ENCODE peak calls at places on chromosomes 11 and 22, in four cellular contexts. N, M, Y and E are unnamed samples.

GRCh38 chr11:45568031-45568430 is 97.4 kb downstream of the CHST1 start:
- DNase-seq in N (no peak), Y (no peak), M (no peak), E (no peak)

GRCh38 chr11:44632466-44633123 is 67.1 kb downstream of the CD82 start:
- DNase-seq in M (peak), N (peak), Y (no peak), E (no peak)

GRCh38 chr11:126262216-126262615 is 6.5 kb downstream of the SRPRA start:
- DNase-seq in M (no peak), N (no peak), Y (no peak), E (no peak)

GRCh38 chr22:42947211-42947990 is 67.5 kb downstream of the PACSIN2 start:
- DNase-seq in Y (no peak), M (peak), N (peak), E (no peak)

GRCh38 chr11:76623171-76623883 is 47.2 kb downstream of the LRRC32 start:
- DNase-seq in Y (peak), M (no peak), N (no peak), E (peak)

GRCh38 chr11:2975594-2975993 is 16.5 kb downstream of the NAP1L4 start:
- DNase-seq in Y (peak), N (peak), M (peak), E (peak)

GRCh38 chr11:78564037-78564888 is 10.4 kb downstream of the NARS2 start:
- DNase-seq in N (no peak), Y (peak), M (peak), E (peak)

GRCh38 chr22:42813501-42813900 is 43.6 kb downstream of the ARFGAP3 start:
- DNase-seq in N (no peak), Y (no peak), M (no peak), E (no peak)

GRCh38 chr22:36606114-36606513 is 77.1 kb upstream of the EIF3D start:
- DNase-seq in M (no peak), N (no peak), Y (no peak), E (no peak)

GRCh38 chr11:8826901-8827560 is 84.0 kb upstream of the AKIP1 start:
- DNase-seq in M (no peak), N (no peak), Y (peak), E (no peak)

GRCh38 chr11:70778828-70779365 is 380.6 kb downstream of the CTTN start:
- DNase-seq in N (no peak), Y (no peak), M (no peak), E (no peak)

GRCh38 chr22:26958378-26958777 is 301.0 kb downstream of the MIAT start:
- DNase-seq in Y (no peak), M (no peak), N (no peak), E (no peak)

DNA sequence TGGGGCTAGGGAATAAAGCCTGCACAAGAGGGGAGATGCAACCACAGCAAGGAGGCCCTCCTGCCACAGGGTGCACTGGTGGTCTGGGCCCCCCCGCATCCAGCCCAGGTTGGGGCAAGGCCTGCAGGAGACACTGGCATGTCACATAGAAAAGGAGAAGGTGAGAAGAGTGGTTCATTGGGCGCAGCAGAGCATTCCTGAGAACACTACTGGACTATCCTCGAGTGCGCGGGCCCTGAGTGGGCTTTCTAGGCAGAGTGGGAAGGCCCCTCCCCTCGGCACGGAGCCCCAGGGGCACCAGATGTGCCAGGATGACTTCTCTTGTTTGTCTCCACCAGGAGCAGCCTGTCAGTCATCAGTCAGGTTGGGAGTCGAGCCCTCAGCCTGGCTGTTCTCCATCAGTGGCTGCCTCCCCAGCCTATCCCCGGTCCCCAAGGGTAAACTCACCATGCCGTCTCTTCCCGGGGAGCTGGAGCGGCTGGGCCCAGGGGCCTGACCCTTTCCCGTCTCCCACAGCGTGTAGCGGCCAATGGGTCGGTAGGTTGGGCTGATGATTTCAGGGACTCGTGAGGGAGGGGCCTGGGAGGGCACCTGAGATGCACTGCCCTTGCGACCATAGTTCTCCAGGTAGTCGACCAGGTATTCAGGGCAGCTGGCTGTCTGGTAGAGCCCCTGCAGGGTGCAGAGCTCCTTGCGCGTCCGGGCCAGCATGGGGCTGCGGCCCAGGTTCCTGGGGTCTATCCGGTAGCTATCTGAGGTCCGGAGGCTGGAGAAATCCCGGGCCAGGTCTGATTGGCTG is 9.0 kb downstream of the USP2 start:
- DNase-seq in Y (no peak), M (no peak), N (no peak), E (no peak)
- TF ChIP-seq CTCF in Y (no peak), M (no peak), N (no peak), E (no peak)

GRCh38 chr11:106133529-106133928 is 56.1 kb downstream of the AASDHPPT start:
- DNase-seq in Y (peak), N (no peak), M (no peak), E (no peak)
- TF ChIP-seq CTCF in Y (no peak), N (no peak), M (no peak), E (peak)

GRCh38 chr11:63829823-63830489 is 9.0 kb upstream of the MARK2 start:
- DNase-seq in M (peak), N (no peak), Y (peak), E (peak)
- TF ChIP-seq CTCF in M (peak), N (no peak), Y (peak), E (peak)

GRCh38 chr11:64846998-64847666 is 2.7 kb upstream of the CDC42BPG start:
- DNase-seq in M (peak), N (peak), Y (peak), E (peak)

GRCh38 chr11:64850979-64851567 is 6.6 kb upstream of the CDC42BPG start:
- DNase-seq in Y (peak), M (no peak), N (peak), E (no peak)

GRCh38 chr11:64849600-64850356 is 5.3 kb upstream of the CDC42BPG start:
- DNase-seq in Y (peak), M (no peak), N (no peak), E (no peak)

GRCh38 chr11:64848214-64848778 is 3.8 kb upstream of the CDC42BPG start:
- DNase-seq in Y (no peak), M (no peak), N (no peak), E (no peak)

DNA sequence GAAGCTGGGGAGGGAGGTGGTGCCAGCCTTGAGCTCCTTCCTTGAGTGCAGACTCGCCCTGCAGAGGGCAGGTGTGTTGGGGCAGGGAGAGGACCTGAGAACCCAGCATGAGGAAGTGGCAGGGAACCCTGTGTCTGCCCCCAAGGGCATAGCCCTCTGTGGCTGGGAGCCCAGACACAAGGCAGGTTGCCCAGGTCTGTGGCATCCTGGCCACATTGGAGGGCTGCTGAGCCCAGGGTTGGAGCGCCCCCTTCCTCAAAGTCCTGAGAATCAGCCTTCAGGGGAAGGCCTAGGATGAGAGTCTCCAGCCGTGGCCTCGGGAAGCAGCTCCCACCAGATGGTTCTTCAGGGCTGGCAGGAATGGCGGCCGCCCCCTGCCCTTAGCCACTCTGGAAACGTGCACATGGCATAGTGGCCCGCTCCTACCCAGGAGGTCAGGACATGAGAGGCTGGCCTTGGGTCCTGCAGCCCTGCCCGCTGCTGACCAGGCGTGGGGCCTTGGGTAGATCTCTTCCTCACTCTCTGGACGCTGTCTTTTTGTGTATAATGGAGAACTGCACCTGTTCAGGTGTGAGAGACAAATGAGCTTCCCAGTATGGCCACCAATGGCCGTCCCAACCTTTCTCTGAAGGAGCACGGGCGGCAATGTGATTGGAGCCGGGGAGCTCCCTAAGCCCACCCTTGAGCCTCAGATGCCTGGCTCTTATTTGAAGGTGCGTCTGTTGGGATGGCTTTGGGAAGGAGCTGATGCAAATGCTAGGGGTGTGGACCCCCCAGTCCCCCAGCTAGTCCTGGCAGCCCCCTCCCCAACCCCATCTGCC is 4.5 kb upstream of the CDC42BPG start:
- DNase-seq in N (peak), Y (no peak), M (peak), E (no peak)
- TF ChIP-seq CTCF in N (no peak), Y (no peak), M (peak), E (peak)

GRCh38 chr11:111399187-111400031 is 20.3 kb upstream of the POU2AF1 start:
- DNase-seq in M (no peak), N (no peak), Y (no peak), E (no peak)
- TF ChIP-seq CTCF in M (no peak), N (no peak), Y (no peak), E (no peak)

GRCh38 chr22:28013611-28014010 is 94.6 kb upstream of the PITPNB start:
- DNase-seq in Y (no peak), M (no peak), N (no peak), E (no peak)
- TF ChIP-seq CTCF in Y (no peak), M (no peak), N (no peak), E (no peak)